ENCODE peak calls at places on chromosomes 1 and 21, in eight cellular contexts. One of them, this sample, is unnamed.
A peak's percentile ranks its signal among the peaks of the same experiment; 100 is the strongest.

GRCh38 chr1:198024782-198025181 is 107.6 kb downstream of the LHX9 start:
- ATAC-seq in upper lobe of left lung: no peak
- ATAC-seq in K562: no peak
- ATAC-seq in GM12878: no peak
- ATAC-seq in GM23338: no peak
- ATAC-seq in HCT116: no peak
- ATAC-seq in Panc1: no peak
- ATAC-seq in HepG2: no peak
- ATAC-seq in this sample: no peak

GRCh38 chr1:231153726-231154125 is 8.1 kb upstream of the TRIM67 start:
- ATAC-seq in K562: no peak
- ATAC-seq in HepG2: no peak
- ATAC-seq in upper lobe of left lung: no peak
- ATAC-seq in GM12878: no peak
- ATAC-seq in HCT116: no peak
- ATAC-seq in Panc1: no peak
- ATAC-seq in GM23338: no peak
- ATAC-seq in this sample: no peak

GRCh38 chr1:42282867-42283583 is 52.0 kb downstream of the FOXJ3 start:
- ATAC-seq in upper lobe of left lung: no peak
- ATAC-seq in Panc1: no peak
- ATAC-seq in GM23338: no peak
- ATAC-seq in HepG2: no peak
- ATAC-seq in GM12878: no peak
- ATAC-seq in K562: no peak
- ATAC-seq in HCT116: no peak
- ATAC-seq in this sample: no peak

GRCh38 chr21:39014751-39015150 is 168.5 kb downstream of the PSMG1 start:
- ATAC-seq in Panc1: no peak
- ATAC-seq in upper lobe of left lung: no peak
- ATAC-seq in GM23338: no peak
- ATAC-seq in HCT116: no peak
- ATAC-seq in K562: no peak
- ATAC-seq in GM12878: no peak
- ATAC-seq in HepG2: no peak
- ATAC-seq in this sample: no peak

GRCh38 chr1:171243878-171244277 is 4.4 kb upstream of the FMO1 start:
- ATAC-seq in GM23338: no peak
- ATAC-seq in K562: no peak
- ATAC-seq in GM12878: no peak
- ATAC-seq in Panc1: no peak
- ATAC-seq in HCT116: no peak
- ATAC-seq in upper lobe of left lung: no peak
- ATAC-seq in HepG2: no peak
- ATAC-seq in this sample: no peak

GRCh38 chr1:246893205-246893939 is 38.4 kb downstream of the AHCTF1 start:
- ATAC-seq in Panc1: no peak
- ATAC-seq in HepG2: no peak
- ATAC-seq in GM23338: no peak
- ATAC-seq in GM12878: peak; percentile 66
- ATAC-seq in upper lobe of left lung: no peak
- ATAC-seq in K562: no peak
- ATAC-seq in HCT116: no peak
- ATAC-seq in this sample: no peak

GRCh38 chr1:201253906-201254624 is 29.2 kb upstream of the PKP1 start:
- ATAC-seq in K562: peak; percentile 50
- ATAC-seq in GM23338: peak; percentile 15
- ATAC-seq in upper lobe of left lung: no peak
- ATAC-seq in HCT116: peak; percentile 17
- ATAC-seq in GM12878: no peak
- ATAC-seq in HepG2: peak; percentile 51
- ATAC-seq in Panc1: peak; percentile 64
- ATAC-seq in this sample: no peak

GRCh38 chr1:22665752-22666151 is 12.7 kb downstream of the C1QB start:
- ATAC-seq in upper lobe of left lung: no peak
- ATAC-seq in K562: peak; percentile 76
- ATAC-seq in GM12878: no peak
- ATAC-seq in HCT116: peak; percentile 70
- ATAC-seq in HepG2: peak; percentile 72
- ATAC-seq in Panc1: peak; percentile 88
- ATAC-seq in GM23338: peak; percentile 73
- ATAC-seq in this sample: no peak

GRCh38 chr1:10764296-10764798 is 32.1 kb downstream of the CASZ1 start:
- ATAC-seq in upper lobe of left lung: no peak
- ATAC-seq in HCT116: no peak
- ATAC-seq in GM23338: no peak
- ATAC-seq in Panc1: no peak
- ATAC-seq in GM12878: no peak
- ATAC-seq in K562: no peak
- ATAC-seq in HepG2: no peak
- ATAC-seq in this sample: no peak

GRCh38 chr1:10767282-10767681 is 29.2 kb downstream of the CASZ1 start:
- ATAC-seq in GM23338: peak; percentile 21
- ATAC-seq in HCT116: no peak
- ATAC-seq in Panc1: peak; percentile 35
- ATAC-seq in HepG2: no peak
- ATAC-seq in upper lobe of left lung: no peak
- ATAC-seq in K562: no peak
- ATAC-seq in GM12878: no peak
- ATAC-seq in this sample: no peak

GRCh38 chr1:10762875-10763274 is 33.6 kb downstream of the CASZ1 start:
- ATAC-seq in K562: no peak
- ATAC-seq in upper lobe of left lung: no peak
- ATAC-seq in Panc1: no peak
- ATAC-seq in HepG2: no peak
- ATAC-seq in GM23338: no peak
- ATAC-seq in GM12878: no peak
- ATAC-seq in HCT116: no peak
- ATAC-seq in this sample: no peak

GRCh38 chr1:10765734-10766478 is 30.5 kb downstream of the CASZ1 start:
- ATAC-seq in K562: no peak
- ATAC-seq in HepG2: no peak
- ATAC-seq in GM12878: no peak
- ATAC-seq in HCT116: no peak
- ATAC-seq in Panc1: no peak
- ATAC-seq in GM23338: no peak
- ATAC-seq in upper lobe of left lung: no peak
- ATAC-seq in this sample: no peak

GRCh38 chr1:10765304-10765703 is 31.1 kb downstream of the CASZ1 start:
- ATAC-seq in GM12878: no peak
- ATAC-seq in HCT116: no peak
- ATAC-seq in HepG2: no peak
- ATAC-seq in GM23338: no peak
- ATAC-seq in upper lobe of left lung: no peak
- ATAC-seq in Panc1: no peak
- ATAC-seq in K562: no peak
- ATAC-seq in this sample: no peak
- H3K4me1 ChIP-seq in GM12878: no peaks in the 10 kb centered on the region
- H3K4me1 ChIP-seq in HCT116: no peaks in the 10 kb centered on the region
- H3K4me1 ChIP-seq in HepG2: peaks cover 19% of the 10 kb centered on the region
- H3K4me1 ChIP-seq in GM23338: peaks cover 7% of the 10 kb centered on the region
- H3K4me1 ChIP-seq in upper lobe of left lung: peaks cover 34% of the 10 kb centered on the region
- H3K4me1 ChIP-seq in Panc1: peaks cover 7% of the 10 kb centered on the region
- H3K4me1 ChIP-seq in K562: no peaks in the 10 kb centered on the region
- H3K4me1 ChIP-seq in this sample: no peaks in the 10 kb centered on the region

DNA sequence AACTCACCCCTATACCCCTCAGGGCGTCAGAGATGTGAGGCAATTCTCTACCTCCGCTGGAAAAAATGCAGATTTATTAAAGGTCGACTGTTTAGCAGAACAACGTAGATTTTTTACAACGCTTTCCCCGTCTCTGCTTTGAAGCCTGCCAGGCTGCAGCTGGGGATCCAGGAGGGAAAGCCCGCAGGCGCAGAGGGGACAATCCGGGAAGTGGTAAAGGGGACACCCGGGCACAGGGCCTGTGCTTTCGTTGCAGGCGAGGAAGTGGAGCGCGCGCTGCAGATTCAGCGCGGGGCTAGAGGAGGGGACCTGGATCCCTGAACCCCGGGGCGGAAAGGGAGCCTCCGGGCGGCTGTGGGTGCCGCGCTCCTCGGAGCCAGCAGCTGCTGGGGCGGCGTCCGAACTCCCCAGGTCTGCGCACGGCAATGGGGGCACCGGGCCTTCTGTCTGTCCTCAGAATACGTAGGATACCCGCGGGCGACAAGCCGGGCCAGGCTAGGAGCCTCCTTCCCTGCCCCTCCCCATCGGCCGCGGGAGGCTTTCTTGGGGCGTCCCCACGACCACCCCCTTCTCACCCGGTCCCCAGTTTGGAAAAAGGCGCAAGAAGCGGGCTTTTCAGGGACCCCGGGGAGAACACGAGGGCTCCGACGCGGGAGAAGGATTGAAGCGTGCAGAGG is 5.5 kb downstream of the SIM2 start:
- ATAC-seq in HCT116: no peak
- ATAC-seq in upper lobe of left lung: no peak
- ATAC-seq in K562: no peak
- ATAC-seq in GM23338: no peak
- ATAC-seq in HepG2: no peak
- ATAC-seq in GM12878: no peak
- ATAC-seq in Panc1: no peak
- ATAC-seq in this sample: no peak
- TF ChIP-seq POLR2AphosphoS5 in HCT116: no peak
- TF ChIP-seq POLR2AphosphoS5 in upper lobe of left lung: no peak
- TF ChIP-seq POLR2AphosphoS5 in K562: no peak
- TF ChIP-seq POLR2AphosphoS5 in GM23338: no peak
- TF ChIP-seq POLR2AphosphoS5 in HepG2: no peak
- TF ChIP-seq POLR2AphosphoS5 in GM12878: no peak
- TF ChIP-seq POLR2AphosphoS5 in Panc1: no peak
- TF ChIP-seq POLR2AphosphoS5 in this sample: no peak

GRCh38 chr1:216521477-216521876 is 98.2 kb upstream of the USH2A start:
- ATAC-seq in Panc1: no peak
- ATAC-seq in HCT116: no peak
- ATAC-seq in HepG2: no peak
- ATAC-seq in upper lobe of left lung: no peak
- ATAC-seq in K562: no peak
- ATAC-seq in GM12878: no peak
- ATAC-seq in GM23338: no peak
- ATAC-seq in this sample: no peak

GRCh38 chr1:216518844-216519627 is 95.8 kb upstream of the USH2A start:
- ATAC-seq in upper lobe of left lung: no peak
- ATAC-seq in GM12878: no peak
- ATAC-seq in Panc1: no peak
- ATAC-seq in HepG2: no peak
- ATAC-seq in GM23338: no peak
- ATAC-seq in HCT116: no peak
- ATAC-seq in K562: no peak
- ATAC-seq in this sample: no peak

GRCh38 chr1:216523043-216523442 is 99.8 kb upstream of the USH2A start:
- ATAC-seq in GM12878: no peak
- ATAC-seq in HepG2: no peak
- ATAC-seq in HCT116: no peak
- ATAC-seq in upper lobe of left lung: no peak
- ATAC-seq in K562: no peak
- ATAC-seq in GM23338: no peak
- ATAC-seq in Panc1: no peak
- ATAC-seq in this sample: no peak

GRCh38 chr1:216528816-216529215 is 105.6 kb upstream of the USH2A start:
- ATAC-seq in Panc1: no peak
- ATAC-seq in GM23338: no peak
- ATAC-seq in HCT116: no peak
- ATAC-seq in HepG2: no peak
- ATAC-seq in GM12878: peak; percentile 82
- ATAC-seq in K562: no peak
- ATAC-seq in upper lobe of left lung: peak; percentile 57
- ATAC-seq in this sample: no peak

DNA sequence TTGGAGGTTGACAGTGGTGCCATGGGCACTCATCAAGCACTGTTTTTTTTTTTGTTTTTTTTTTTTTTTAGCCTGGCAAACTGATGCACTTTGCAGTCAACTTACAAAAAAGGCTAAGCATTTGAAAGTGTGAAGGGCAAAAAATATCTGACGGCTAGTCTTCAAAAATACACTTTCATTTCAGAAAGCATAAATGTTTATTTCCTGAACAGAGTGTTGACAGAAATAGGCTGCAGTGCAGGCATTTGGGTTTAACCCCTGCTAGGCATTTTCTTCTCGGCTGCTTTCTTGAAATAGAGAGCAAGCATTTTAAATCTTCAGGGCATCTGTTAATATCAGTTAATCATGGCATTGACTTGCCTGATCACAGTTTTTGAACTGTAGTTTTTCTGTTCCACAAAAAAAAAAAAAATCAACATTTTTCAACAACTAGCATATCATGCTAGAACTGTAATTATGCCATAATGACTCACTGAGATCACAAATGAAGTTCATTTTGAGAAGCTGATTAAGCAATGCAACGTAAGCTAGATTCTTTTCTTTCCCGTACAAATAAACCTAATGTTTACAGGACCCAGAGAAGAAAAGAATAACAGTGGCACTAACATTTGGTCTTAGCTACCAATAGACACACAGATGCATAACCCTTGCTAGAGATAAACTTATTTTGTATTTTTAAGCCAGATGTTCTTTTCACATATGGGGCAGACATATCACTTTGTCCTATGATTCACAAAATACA is 100.4 kb upstream of the USH2A start:
- ATAC-seq in HepG2: no peak
- ATAC-seq in K562: no peak
- ATAC-seq in Panc1: no peak
- ATAC-seq in upper lobe of left lung: no peak
- ATAC-seq in GM12878: no peak
- ATAC-seq in HCT116: no peak
- ATAC-seq in GM23338: no peak
- ATAC-seq in this sample: no peak
- H3K4me1 ChIP-seq in HepG2: no peaks in the 10 kb centered on the region
- H3K4me1 ChIP-seq in K562: no peaks in the 10 kb centered on the region
- H3K4me1 ChIP-seq in Panc1: no peaks in the 10 kb centered on the region
- H3K4me1 ChIP-seq in upper lobe of left lung: peaks cover 7% of the 10 kb centered on the region
- H3K4me1 ChIP-seq in GM12878: no peaks in the 10 kb centered on the region
- H3K4me1 ChIP-seq in HCT116: no peaks in the 10 kb centered on the region
- H3K4me1 ChIP-seq in GM23338: peaks cover 3% of the 10 kb centered on the region
- H3K4me1 ChIP-seq in this sample: no peaks in the 10 kb centered on the region

GRCh38 chr21:42389449-42389835 is 6.4 kb downstream of the TMPRSS3 start:
- ATAC-seq in K562: peak; percentile 32
- ATAC-seq in upper lobe of left lung: peak; percentile 32
- ATAC-seq in GM12878: no peak
- ATAC-seq in HepG2: peak; percentile 80
- ATAC-seq in Panc1: no peak
- ATAC-seq in HCT116: no peak
- ATAC-seq in GM23338: peak; percentile 83
- ATAC-seq in this sample: no peak

GRCh38 chr21:42387843-42388242 is 8.0 kb downstream of the TMPRSS3 start:
- ATAC-seq in HepG2: no peak
- ATAC-seq in K562: no peak
- ATAC-seq in Panc1: no peak
- ATAC-seq in upper lobe of left lung: no peak
- ATAC-seq in HCT116: no peak
- ATAC-seq in GM23338: no peak
- ATAC-seq in GM12878: no peak
- ATAC-seq in this sample: no peak

GRCh38 chr21:42390193-42390592 is 5.7 kb downstream of the TMPRSS3 start:
- ATAC-seq in HCT116: no peak
- ATAC-seq in Panc1: no peak
- ATAC-seq in GM23338: no peak
- ATAC-seq in GM12878: no peak
- ATAC-seq in HepG2: no peak
- ATAC-seq in K562: no peak
- ATAC-seq in upper lobe of left lung: no peak
- ATAC-seq in this sample: no peak

GRCh38 chr21:42390696-42391095 is 5.2 kb downstream of the TMPRSS3 start:
- ATAC-seq in GM12878: no peak
- ATAC-seq in K562: no peak
- ATAC-seq in Panc1: no peak
- ATAC-seq in HCT116: no peak
- ATAC-seq in GM23338: no peak
- ATAC-seq in HepG2: no peak
- ATAC-seq in upper lobe of left lung: no peak
- ATAC-seq in this sample: no peak

GRCh38 chr21:42388740-42389448 is 7.0 kb downstream of the TMPRSS3 start:
- ATAC-seq in GM23338: peak; percentile 70
- ATAC-seq in HepG2: peak; percentile 52
- ATAC-seq in K562: peak; percentile 51
- ATAC-seq in HCT116: no peak
- ATAC-seq in GM12878: peak; percentile 48
- ATAC-seq in Panc1: no peak
- ATAC-seq in upper lobe of left lung: peak; percentile 19
- ATAC-seq in this sample: no peak
- TF ChIP-seq POLR2AphosphoS5 in GM23338: no peak
- TF ChIP-seq POLR2AphosphoS5 in HepG2: no peak
- TF ChIP-seq POLR2AphosphoS5 in K562: no peak
- TF ChIP-seq POLR2AphosphoS5 in HCT116: no peak
- TF ChIP-seq POLR2AphosphoS5 in GM12878: no peak
- TF ChIP-seq POLR2AphosphoS5 in Panc1: no peak
- TF ChIP-seq POLR2AphosphoS5 in upper lobe of left lung: no peak
- TF ChIP-seq POLR2AphosphoS5 in this sample: no peak

This sample was measured in gastroesophageal sphincter.